ENCODE peak calls at places on chromosomes 3 and 15, in eight cellular contexts. One of them, this sample, is unnamed.
A peak's percentile ranks its signal among the peaks of the same experiment; 100 is the strongest.

GRCh38 chr3:47014036-47014435 is 34.6 kb downstream of the NBEAL2 start:
- DNase-seq in mesendoderm: no peak
- DNase-seq in globus pallidus: no peak
- DNase-seq in thyroid gland: no peak
- DNase-seq in epithelial cell of esophagus: no peak
- DNase-seq in OCI-M1: no peak
- DNase-seq in stimulated activated CD4-positive, alpha-beta T cell treated with anti-CD3 and anti-CD28 coated beads, Interleukin-4, amount 100 ng/mL, for 24 hours: no peak
- DNase-seq in NCI-H1092 treated with DMSO at 0.1 percent for 48 hours: no peak
- DNase-seq in this sample: no peak

GRCh38 chr3:156963096-156963495 is 136.9 kb downstream of the LEKR1 start:
- DNase-seq in mesendoderm: no peak
- DNase-seq in globus pallidus: no peak
- DNase-seq in thyroid gland: no peak
- DNase-seq in epithelial cell of esophagus: peak; percentile 31
- DNase-seq in OCI-M1: no peak
- DNase-seq in stimulated activated CD4-positive, alpha-beta T cell treated with anti-CD3 and anti-CD28 coated beads, Interleukin-4, amount 100 ng/mL, for 24 hours: no peak
- DNase-seq in NCI-H1092 treated with DMSO at 0.1 percent for 48 hours: no peak
- DNase-seq in this sample: no peak

GRCh38 chr3:125054436-125055164 is 1.2 kb downstream of the HEG1 start:
- DNase-seq in mesendoderm: no peak
- DNase-seq in globus pallidus: peak; percentile 68
- DNase-seq in thyroid gland: peak; percentile 36
- DNase-seq in epithelial cell of esophagus: no peak
- DNase-seq in OCI-M1: peak; percentile 75
- DNase-seq in stimulated activated CD4-positive, alpha-beta T cell treated with anti-CD3 and anti-CD28 coated beads, Interleukin-4, amount 100 ng/mL, for 24 hours: no peak
- DNase-seq in NCI-H1092 treated with DMSO at 0.1 percent for 48 hours: no peak
- DNase-seq in this sample: no peak

GRCh38 chr3:98812851-98813374 is 49.8 kb downstream of the ST3GAL6 start:
- DNase-seq in mesendoderm: peak; percentile 38
- DNase-seq in globus pallidus: peak; percentile 51
- DNase-seq in thyroid gland: peak; percentile 16
- DNase-seq in epithelial cell of esophagus: peak; percentile 56
- DNase-seq in OCI-M1: peak; percentile 59
- DNase-seq in stimulated activated CD4-positive, alpha-beta T cell treated with anti-CD3 and anti-CD28 coated beads, Interleukin-4, amount 100 ng/mL, for 24 hours: no peak
- DNase-seq in NCI-H1092 treated with DMSO at 0.1 percent for 48 hours: peak; percentile 51
- DNase-seq in this sample: peak; percentile 11

GRCh38 chr3:141066593-141066860 is 15.4 kb downstream of the SPSB4 start:
- DNase-seq in mesendoderm: no peak
- DNase-seq in globus pallidus: no peak
- DNase-seq in thyroid gland: no peak
- DNase-seq in epithelial cell of esophagus: no peak
- DNase-seq in OCI-M1: no peak
- DNase-seq in stimulated activated CD4-positive, alpha-beta T cell treated with anti-CD3 and anti-CD28 coated beads, Interleukin-4, amount 100 ng/mL, for 24 hours: no peak
- DNase-seq in NCI-H1092 treated with DMSO at 0.1 percent for 48 hours: no peak
- DNase-seq in this sample: no peak

GRCh38 chr15:40330368-40330836 is 6.9 kb downstream of the INAFM2 start:
- DNase-seq in mesendoderm: no peak
- DNase-seq in globus pallidus: no peak
- DNase-seq in thyroid gland: peak; percentile 98
- DNase-seq in epithelial cell of esophagus: no peak
- DNase-seq in OCI-M1: peak; percentile 55
- DNase-seq in stimulated activated CD4-positive, alpha-beta T cell treated with anti-CD3 and anti-CD28 coated beads, Interleukin-4, amount 100 ng/mL, for 24 hours: no peak
- DNase-seq in NCI-H1092 treated with DMSO at 0.1 percent for 48 hours: peak; percentile 15
- DNase-seq in this sample: no peak

GRCh38 chr3:98814799-98815450 is 51.8 kb downstream of the ST3GAL6 start:
- DNase-seq in mesendoderm: peak; percentile 37
- DNase-seq in globus pallidus: no peak
- DNase-seq in thyroid gland: no peak
- DNase-seq in epithelial cell of esophagus: peak; percentile 64
- DNase-seq in OCI-M1: no peak
- DNase-seq in stimulated activated CD4-positive, alpha-beta T cell treated with anti-CD3 and anti-CD28 coated beads, Interleukin-4, amount 100 ng/mL, for 24 hours: no peak
- DNase-seq in NCI-H1092 treated with DMSO at 0.1 percent for 48 hours: no peak
- DNase-seq in this sample: no peak

GRCh38 chr3:75042941-75043340 is 428.5 kb upstream of the CNTN3 start:
- DNase-seq in mesendoderm: peak; percentile 43
- DNase-seq in globus pallidus: no peak
- DNase-seq in thyroid gland: no peak
- DNase-seq in epithelial cell of esophagus: peak; percentile 20
- DNase-seq in OCI-M1: peak; percentile 36
- DNase-seq in stimulated activated CD4-positive, alpha-beta T cell treated with anti-CD3 and anti-CD28 coated beads, Interleukin-4, amount 100 ng/mL, for 24 hours: no peak
- DNase-seq in NCI-H1092 treated with DMSO at 0.1 percent for 48 hours: no peak
- DNase-seq in this sample: peak; percentile 1

GRCh38 chr15:70127288-70127746 is 29.6 kb upstream of the TLE3 start:
- DNase-seq in mesendoderm: no peak
- DNase-seq in globus pallidus: peak; percentile 53
- DNase-seq in thyroid gland: no peak
- DNase-seq in epithelial cell of esophagus: no peak
- DNase-seq in OCI-M1: no peak
- DNase-seq in stimulated activated CD4-positive, alpha-beta T cell treated with anti-CD3 and anti-CD28 coated beads, Interleukin-4, amount 100 ng/mL, for 24 hours: no peak
- DNase-seq in NCI-H1092 treated with DMSO at 0.1 percent for 48 hours: no peak
- DNase-seq in this sample: no peak

GRCh38 chr3:170128977-170129431 is 52.5 kb downstream of the PHC3 start:
- DNase-seq in mesendoderm: peak; percentile 44
- DNase-seq in globus pallidus: no peak
- DNase-seq in thyroid gland: no peak
- DNase-seq in epithelial cell of esophagus: peak; percentile 52
- DNase-seq in OCI-M1: peak; percentile 19
- DNase-seq in stimulated activated CD4-positive, alpha-beta T cell treated with anti-CD3 and anti-CD28 coated beads, Interleukin-4, amount 100 ng/mL, for 24 hours: peak; percentile 7
- DNase-seq in NCI-H1092 treated with DMSO at 0.1 percent for 48 hours: no peak
- DNase-seq in this sample: no peak

GRCh38 chr3:67196677-67197076 is 198.6 kb downstream of the KBTBD8 start:
- DNase-seq in mesendoderm: no peak
- DNase-seq in globus pallidus: no peak
- DNase-seq in thyroid gland: no peak
- DNase-seq in epithelial cell of esophagus: no peak
- DNase-seq in OCI-M1: no peak
- DNase-seq in stimulated activated CD4-positive, alpha-beta T cell treated with anti-CD3 and anti-CD28 coated beads, Interleukin-4, amount 100 ng/mL, for 24 hours: no peak
- DNase-seq in NCI-H1092 treated with DMSO at 0.1 percent for 48 hours: no peak
- DNase-seq in this sample: no peak

GRCh38 chr3:54970895-54971294 is 43.0 kb upstream of the LRTM1 start:
- DNase-seq in mesendoderm: no peak
- DNase-seq in globus pallidus: no peak
- DNase-seq in thyroid gland: no peak
- DNase-seq in epithelial cell of esophagus: no peak
- DNase-seq in OCI-M1: peak; percentile 7
- DNase-seq in stimulated activated CD4-positive, alpha-beta T cell treated with anti-CD3 and anti-CD28 coated beads, Interleukin-4, amount 100 ng/mL, for 24 hours: no peak
- DNase-seq in NCI-H1092 treated with DMSO at 0.1 percent for 48 hours: no peak
- DNase-seq in this sample: no peak

GRCh38 chr15:52438047-52438446 is 90.6 kb downstream of the MYO5A start:
- DNase-seq in mesendoderm: no peak
- DNase-seq in globus pallidus: no peak
- DNase-seq in thyroid gland: no peak
- DNase-seq in epithelial cell of esophagus: peak; percentile 74
- DNase-seq in OCI-M1: no peak
- DNase-seq in stimulated activated CD4-positive, alpha-beta T cell treated with anti-CD3 and anti-CD28 coated beads, Interleukin-4, amount 100 ng/mL, for 24 hours: no peak
- DNase-seq in NCI-H1092 treated with DMSO at 0.1 percent for 48 hours: no peak
- DNase-seq in this sample: no peak

GRCh38 chr3:64104691-64105101 is 81.4 kb upstream of the PSMD6 start:
- DNase-seq in mesendoderm: no peak
- DNase-seq in globus pallidus: no peak
- DNase-seq in thyroid gland: no peak
- DNase-seq in epithelial cell of esophagus: peak; percentile 94
- DNase-seq in OCI-M1: no peak
- DNase-seq in stimulated activated CD4-positive, alpha-beta T cell treated with anti-CD3 and anti-CD28 coated beads, Interleukin-4, amount 100 ng/mL, for 24 hours: no peak
- DNase-seq in NCI-H1092 treated with DMSO at 0.1 percent for 48 hours: no peak
- DNase-seq in this sample: no peak

GRCh38 chr15:44883219-44883900 is 73.1 kb upstream of the TERB2 start:
- DNase-seq in mesendoderm: no peak
- DNase-seq in globus pallidus: no peak
- DNase-seq in thyroid gland: peak; percentile 34
- DNase-seq in epithelial cell of esophagus: no peak
- DNase-seq in OCI-M1: no peak
- DNase-seq in stimulated activated CD4-positive, alpha-beta T cell treated with anti-CD3 and anti-CD28 coated beads, Interleukin-4, amount 100 ng/mL, for 24 hours: no peak
- DNase-seq in NCI-H1092 treated with DMSO at 0.1 percent for 48 hours: no peak
- DNase-seq in this sample: no peak

GRCh38 chr3:176896165-176896564 is 301.1 kb downstream of the TBL1XR1 start:
- DNase-seq in mesendoderm: no peak
- DNase-seq in globus pallidus: no peak
- DNase-seq in thyroid gland: no peak
- DNase-seq in epithelial cell of esophagus: no peak
- DNase-seq in OCI-M1: no peak
- DNase-seq in stimulated activated CD4-positive, alpha-beta T cell treated with anti-CD3 and anti-CD28 coated beads, Interleukin-4, amount 100 ng/mL, for 24 hours: no peak
- DNase-seq in NCI-H1092 treated with DMSO at 0.1 percent for 48 hours: no peak
- DNase-seq in this sample: no peak

GRCh38 chr15:59691194-59691805 is 2.2 kb upstream of the BNIP2 start:
- DNase-seq in mesendoderm: peak; percentile 23
- DNase-seq in globus pallidus: peak; percentile 43
- DNase-seq in thyroid gland: peak; percentile 38
- DNase-seq in epithelial cell of esophagus: peak; percentile 62
- DNase-seq in OCI-M1: peak; percentile 88
- DNase-seq in stimulated activated CD4-positive, alpha-beta T cell treated with anti-CD3 and anti-CD28 coated beads, Interleukin-4, amount 100 ng/mL, for 24 hours: peak; percentile 51
- DNase-seq in NCI-H1092 treated with DMSO at 0.1 percent for 48 hours: peak; percentile 6
- DNase-seq in this sample: no peak

GRCh38 chr15:89662893-89663673 is 7.8 kb upstream of the KIF7 start:
- DNase-seq in mesendoderm: peak; percentile 68
- DNase-seq in globus pallidus: no peak
- DNase-seq in thyroid gland: no peak
- DNase-seq in epithelial cell of esophagus: peak; percentile 81
- DNase-seq in OCI-M1: no peak
- DNase-seq in stimulated activated CD4-positive, alpha-beta T cell treated with anti-CD3 and anti-CD28 coated beads, Interleukin-4, amount 100 ng/mL, for 24 hours: no peak
- DNase-seq in NCI-H1092 treated with DMSO at 0.1 percent for 48 hours: no peak
- DNase-seq in this sample: no peak

GRCh38 chr3:141769171-141769894 is 6.1 kb downstream of the GRK7 start:
- DNase-seq in mesendoderm: peak; percentile 57
- DNase-seq in globus pallidus: no peak
- DNase-seq in thyroid gland: no peak
- DNase-seq in epithelial cell of esophagus: peak; percentile 32
- DNase-seq in OCI-M1: peak; percentile 70
- DNase-seq in stimulated activated CD4-positive, alpha-beta T cell treated with anti-CD3 and anti-CD28 coated beads, Interleukin-4, amount 100 ng/mL, for 24 hours: no peak
- DNase-seq in NCI-H1092 treated with DMSO at 0.1 percent for 48 hours: no peak
- DNase-seq in this sample: no peak

GRCh38 chr3:194348354-194348753 is 2.8 kb downstream of the CPN2 start:
- DNase-seq in mesendoderm: no peak
- DNase-seq in globus pallidus: no peak
- DNase-seq in thyroid gland: no peak
- DNase-seq in epithelial cell of esophagus: no peak
- DNase-seq in OCI-M1: no peak
- DNase-seq in stimulated activated CD4-positive, alpha-beta T cell treated with anti-CD3 and anti-CD28 coated beads, Interleukin-4, amount 100 ng/mL, for 24 hours: no peak
- DNase-seq in NCI-H1092 treated with DMSO at 0.1 percent for 48 hours: no peak
- DNase-seq in this sample: no peak

GRCh38 chr3:53213276-53213675 is 42.5 kb downstream of the TKT start:
- DNase-seq in mesendoderm: no peak
- DNase-seq in globus pallidus: no peak
- DNase-seq in thyroid gland: no peak
- DNase-seq in epithelial cell of esophagus: no peak
- DNase-seq in OCI-M1: no peak
- DNase-seq in stimulated activated CD4-positive, alpha-beta T cell treated with anti-CD3 and anti-CD28 coated beads, Interleukin-4, amount 100 ng/mL, for 24 hours: no peak
- DNase-seq in NCI-H1092 treated with DMSO at 0.1 percent for 48 hours: no peak
- DNase-seq in this sample: no peak

GRCh38 chr3:69504232-69504631 is 118.3 kb upstream of the FRMD4B start:
- DNase-seq in mesendoderm: no peak
- DNase-seq in globus pallidus: no peak
- DNase-seq in thyroid gland: no peak
- DNase-seq in epithelial cell of esophagus: no peak
- DNase-seq in OCI-M1: no peak
- DNase-seq in stimulated activated CD4-positive, alpha-beta T cell treated with anti-CD3 and anti-CD28 coated beads, Interleukin-4, amount 100 ng/mL, for 24 hours: no peak
- DNase-seq in NCI-H1092 treated with DMSO at 0.1 percent for 48 hours: no peak
- DNase-seq in this sample: no peak

GRCh38 chr15:57356636-57357035 is 19.7 kb upstream of the CGNL1 start:
- DNase-seq in mesendoderm: peak; percentile 96
- DNase-seq in globus pallidus: no peak
- DNase-seq in thyroid gland: peak; percentile 69
- DNase-seq in epithelial cell of esophagus: peak; percentile 61
- DNase-seq in OCI-M1: no peak
- DNase-seq in stimulated activated CD4-positive, alpha-beta T cell treated with anti-CD3 and anti-CD28 coated beads, Interleukin-4, amount 100 ng/mL, for 24 hours: no peak
- DNase-seq in NCI-H1092 treated with DMSO at 0.1 percent for 48 hours: no peak
- DNase-seq in this sample: no peak

GRCh38 chr3:152267319-152267689 is 1.4 kb upstream of the MBNL1 start:
- DNase-seq in mesendoderm: peak; percentile 19
- DNase-seq in globus pallidus: no peak
- DNase-seq in thyroid gland: no peak
- DNase-seq in epithelial cell of esophagus: no peak
- DNase-seq in OCI-M1: peak; percentile 40
- DNase-seq in stimulated activated CD4-positive, alpha-beta T cell treated with anti-CD3 and anti-CD28 coated beads, Interleukin-4, amount 100 ng/mL, for 24 hours: no peak
- DNase-seq in NCI-H1092 treated with DMSO at 0.1 percent for 48 hours: no peak
- DNase-seq in this sample: no peak

GRCh38 chr3:71499477-71499876 is 84.1 kb downstream of the FOXP1 start:
- DNase-seq in mesendoderm: no peak
- DNase-seq in globus pallidus: no peak
- DNase-seq in thyroid gland: no peak
- DNase-seq in epithelial cell of esophagus: no peak
- DNase-seq in OCI-M1: no peak
- DNase-seq in stimulated activated CD4-positive, alpha-beta T cell treated with anti-CD3 and anti-CD28 coated beads, Interleukin-4, amount 100 ng/mL, for 24 hours: no peak
- DNase-seq in NCI-H1092 treated with DMSO at 0.1 percent for 48 hours: no peak
- DNase-seq in this sample: no peak

GRCh38 chr3:8576841-8577553 is 67.6 kb downstream of the SSUH2 start:
- DNase-seq in mesendoderm: no peak
- DNase-seq in globus pallidus: no peak
- DNase-seq in thyroid gland: no peak
- DNase-seq in epithelial cell of esophagus: no peak
- DNase-seq in OCI-M1: no peak
- DNase-seq in stimulated activated CD4-positive, alpha-beta T cell treated with anti-CD3 and anti-CD28 coated beads, Interleukin-4, amount 100 ng/mL, for 24 hours: no peak
- DNase-seq in NCI-H1092 treated with DMSO at 0.1 percent for 48 hours: no peak
- DNase-seq in this sample: no peak

GRCh38 chr15:43168192-43169107 is 16.8 kb upstream of the CCNDBP1 start:
- DNase-seq in mesendoderm: no peak
- DNase-seq in globus pallidus: peak; percentile 11
- DNase-seq in thyroid gland: peak; percentile 90
- DNase-seq in epithelial cell of esophagus: peak; percentile 94
- DNase-seq in OCI-M1: no peak
- DNase-seq in stimulated activated CD4-positive, alpha-beta T cell treated with anti-CD3 and anti-CD28 coated beads, Interleukin-4, amount 100 ng/mL, for 24 hours: no peak
- DNase-seq in NCI-H1092 treated with DMSO at 0.1 percent for 48 hours: no peak
- DNase-seq in this sample: no peak

GRCh38 chr3:170741756-170742530 is 128.1 kb downstream of the RPL22L1 start:
- DNase-seq in mesendoderm: peak; percentile 41
- DNase-seq in globus pallidus: no peak
- DNase-seq in thyroid gland: no peak
- DNase-seq in epithelial cell of esophagus: no peak
- DNase-seq in OCI-M1: no peak
- DNase-seq in stimulated activated CD4-positive, alpha-beta T cell treated with anti-CD3 and anti-CD28 coated beads, Interleukin-4, amount 100 ng/mL, for 24 hours: no peak
- DNase-seq in NCI-H1092 treated with DMSO at 0.1 percent for 48 hours: no peak
- DNase-seq in this sample: no peak

GRCh38 chr3:171055336-171056178 is 29.0 kb upstream of the SLC2A2 start:
- DNase-seq in mesendoderm: no peak
- DNase-seq in globus pallidus: no peak
- DNase-seq in thyroid gland: peak; percentile 7
- DNase-seq in epithelial cell of esophagus: peak; percentile 32
- DNase-seq in OCI-M1: no peak
- DNase-seq in stimulated activated CD4-positive, alpha-beta T cell treated with anti-CD3 and anti-CD28 coated beads, Interleukin-4, amount 100 ng/mL, for 24 hours: no peak
- DNase-seq in NCI-H1092 treated with DMSO at 0.1 percent for 48 hours: no peak
- DNase-seq in this sample: no peak

GRCh38 chr15:80309769-80310384 is 57.9 kb upstream of the CTXND1 start:
- DNase-seq in mesendoderm: peak; percentile 55
- DNase-seq in globus pallidus: no peak
- DNase-seq in thyroid gland: peak; percentile 22
- DNase-seq in epithelial cell of esophagus: peak; percentile 56
- DNase-seq in OCI-M1: peak; percentile 11
- DNase-seq in stimulated activated CD4-positive, alpha-beta T cell treated with anti-CD3 and anti-CD28 coated beads, Interleukin-4, amount 100 ng/mL, for 24 hours: no peak
- DNase-seq in NCI-H1092 treated with DMSO at 0.1 percent for 48 hours: no peak
- DNase-seq in this sample: no peak

GRCh38 chr15:40091861-40092415 is 16.7 kb downstream of the BMF start:
- DNase-seq in mesendoderm: peak; percentile 73
- DNase-seq in globus pallidus: no peak
- DNase-seq in thyroid gland: no peak
- DNase-seq in epithelial cell of esophagus: no peak
- DNase-seq in OCI-M1: peak; percentile 69
- DNase-seq in stimulated activated CD4-positive, alpha-beta T cell treated with anti-CD3 and anti-CD28 coated beads, Interleukin-4, amount 100 ng/mL, for 24 hours: no peak
- DNase-seq in NCI-H1092 treated with DMSO at 0.1 percent for 48 hours: no peak
- DNase-seq in this sample: no peak

GRCh38 chr3:171833775-171834460 is 9.2 kb upstream of the TMEM212 start:
- DNase-seq in mesendoderm: no peak
- DNase-seq in globus pallidus: peak; percentile 67
- DNase-seq in thyroid gland: no peak
- DNase-seq in epithelial cell of esophagus: peak; percentile 51
- DNase-seq in OCI-M1: peak; percentile 42
- DNase-seq in stimulated activated CD4-positive, alpha-beta T cell treated with anti-CD3 and anti-CD28 coated beads, Interleukin-4, amount 100 ng/mL, for 24 hours: no peak
- DNase-seq in NCI-H1092 treated with DMSO at 0.1 percent for 48 hours: peak; percentile 43
- DNase-seq in this sample: peak; percentile 10

GRCh38 chr15:79089890-79090486 is 592 bp downstream of the RASGRF1 start:
- DNase-seq in mesendoderm: peak; percentile 67
- DNase-seq in globus pallidus: no peak
- DNase-seq in thyroid gland: no peak
- DNase-seq in epithelial cell of esophagus: peak; percentile 15
- DNase-seq in OCI-M1: no peak
- DNase-seq in stimulated activated CD4-positive, alpha-beta T cell treated with anti-CD3 and anti-CD28 coated beads, Interleukin-4, amount 100 ng/mL, for 24 hours: no peak
- DNase-seq in NCI-H1092 treated with DMSO at 0.1 percent for 48 hours: no peak
- DNase-seq in this sample: no peak

GRCh38 chr3:184299488-184300376 is 691 bp downstream of the PSMD2 start:
- DNase-seq in mesendoderm: peak; percentile 38
- DNase-seq in globus pallidus: no peak
- DNase-seq in thyroid gland: no peak
- DNase-seq in epithelial cell of esophagus: peak; percentile 69
- DNase-seq in OCI-M1: no peak
- DNase-seq in stimulated activated CD4-positive, alpha-beta T cell treated with anti-CD3 and anti-CD28 coated beads, Interleukin-4, amount 100 ng/mL, for 24 hours: no peak
- DNase-seq in NCI-H1092 treated with DMSO at 0.1 percent for 48 hours: no peak
- DNase-seq in this sample: peak; percentile 13